ENCODE peak calls at places on chromosomes 2 and 18, in ten cellular contexts. L is mesenchymal stem cell, Q is hepatocyte, M is retina, C is HepG2, I is NCI-H1436, D is mammary epithelial cell, T is pulmonary artery endothelial cell, N is NCI-H460, O is lower leg skin. H is an unnamed sample.

GRCh38 chr2:238067939-238068338 is 7.1 kb downstream of the SCLY start:
- DNase-seq in D (no peak), I (no peak), C (no peak), Q (no peak), M (no peak), L (no peak), T (no peak), O (no peak), N (no peak), H (no peak)

GRCh38 chr18:36899289-36899688 is 70.4 kb downstream of the KIAA1328 start:
- DNase-seq in C (peak), Q (peak), I (no peak), L (no peak), M (no peak), O (no peak), N (peak), D (peak), T (no peak), H (no peak)

GRCh38 chr2:224584111-224584764 is 925 bp downstream of the CUL3 start:
- DNase-seq in I (no peak), T (no peak), M (peak), D (peak), L (peak), O (peak), Q (peak), C (peak), N (no peak), H (peak)

GRCh38 chr2:28544915-28545589 is 49.2 kb downstream of the PLB1 start:
- DNase-seq in N (no peak), Q (peak), C (peak), D (peak), L (no peak), O (no peak), I (no peak), T (no peak), M (no peak), H (peak)

GRCh38 chr2:20050104-20050711 is 1.2 kb downstream of the LAPTM4A start:
- DNase-seq in O (peak), T (peak), N (no peak), Q (peak), L (peak), I (peak), M (no peak), C (peak), D (peak), H (peak)

GRCh38 chr2:240997141-240997855 is 1.1 kb upstream of the SNED1 start:
- DNase-seq in D (no peak), I (no peak), N (no peak), M (no peak), L (no peak), Q (no peak), O (peak), C (peak), T (no peak), H (peak)

GRCh38 chr2:47303341-47304148 is 99.4 kb upstream of the MSH2 start:
- DNase-seq in D (no peak), T (no peak), O (no peak), M (no peak), C (no peak), L (peak), N (no peak), I (no peak), Q (no peak), H (no peak)

GRCh38 chr18:51275712-51276473 is 78.4 kb upstream of the MEX3C start:
- DNase-seq in Q (peak), N (no peak), L (peak), T (no peak), D (no peak), O (no peak), M (no peak), C (no peak), I (no peak), H (no peak)

GRCh38 chr2:216216951-216217903 is 108.1 kb downstream of the XRCC5 start:
- DNase-seq in I (no peak), T (no peak), D (peak), O (no peak), C (peak), M (no peak), Q (no peak), L (peak), N (peak), H (no peak)

GRCh38 chr2:168907940-168908662 is 7.0 kb downstream of the G6PC2 start:
- DNase-seq in D (no peak), I (no peak), L (no peak), O (no peak), N (no peak), C (no peak), Q (no peak), M (no peak), T (no peak), H (no peak)

GRCh38 chr2:96918754-96919550 is 49.1 kb upstream of the SEMA4C start:
- DNase-seq in M (no peak), N (no peak), C (no peak), L (no peak), O (no peak), I (no peak), T (no peak), D (no peak), Q (no peak), H (no peak)

GRCh38 chr2:224645722-224646121 is 60.6 kb upstream of the CUL3 start:
- DNase-seq in I (peak), Q (no peak), T (no peak), D (no peak), M (no peak), O (no peak), N (no peak), C (no peak), L (no peak), H (no peak)

GRCh38 chr18:79940126-79940813 is 11.2 kb downstream of the SLC66A2 start:
- DNase-seq in L (no peak), C (no peak), M (no peak), Q (no peak), O (no peak), N (no peak), I (no peak), D (no peak), T (no peak), H (peak)

GRCh38 chr2:234995332-234996007 is 43.7 kb downstream of the SH3BP4 start:
- DNase-seq in M (peak), L (no peak), N (no peak), C (peak), O (no peak), Q (no peak), I (no peak), D (no peak), T (no peak), H (no peak)

GRCh38 chr2:8003462-8004075 is 678.3 kb upstream of the ID2 start:
- DNase-seq in Q (peak), N (no peak), O (peak), L (peak), I (no peak), M (no peak), C (no peak), D (no peak), T (no peak), H (peak)

GRCh38 chr2:52260904-52261303 is 1229.0 kb upstream of the NRXN1 start:
- DNase-seq in I (peak), N (peak), D (no peak), M (no peak), T (no peak), C (no peak), O (no peak), L (peak), Q (no peak), H (no peak)

GRCh38 chr2:205610437-205610836 is 71.9 kb upstream of the NRP2 start:
- DNase-seq in O (no peak), C (no peak), Q (no peak), N (no peak), L (no peak), I (no peak), T (no peak), D (peak), M (no peak), H (no peak)

GRCh38 chr2:177106212-177106611 is 106.4 kb upstream of the HNRNPA3 start:
- DNase-seq in O (no peak), D (no peak), C (peak), L (no peak), M (no peak), T (no peak), Q (no peak), N (no peak), I (no peak), H (no peak)

GRCh38 chr2:108069515-108070310 is 83.4 kb downstream of the SLC5A7 start:
- DNase-seq in D (no peak), T (no peak), C (peak), M (no peak), I (no peak), L (no peak), N (no peak), Q (no peak), O (no peak), H (no peak)

GRCh38 chr2:184730288-184730687 is 132.0 kb downstream of the ZNF804A start:
- DNase-seq in O (no peak), Q (no peak), L (no peak), N (no peak), C (no peak), T (no peak), M (no peak), D (no peak), I (no peak), H (no peak)

GRCh38 chr2:88081924-88082609 is 14.4 kb downstream of the SMYD1 start:
- DNase-seq in M (no peak), O (no peak), L (no peak), C (no peak), D (no peak), I (no peak), N (no peak), T (no peak), Q (no peak), H (no peak)

GRCh38 chr18:54845788-54846187 is 17.5 kb downstream of the RAB27B start:
- DNase-seq in D (peak), I (no peak), T (no peak), C (no peak), Q (no peak), L (peak), O (no peak), M (no peak), N (no peak), H (no peak)

GRCh38 chr2:88227446-88227845 is 57.3 kb downstream of the THNSL2 start:
- DNase-seq in T (no peak), N (no peak), I (no peak), O (no peak), Q (no peak), M (no peak), D (no peak), C (no peak), L (no peak), H (no peak)

GRCh38 chr2:96556441-96557330 is 20.1 kb downstream of the ARID5A start:
- DNase-seq in N (peak), O (no peak), L (peak), M (no peak), C (peak), I (no peak), T (no peak), Q (peak), D (peak), H (peak)

GRCh38 chr18:49038423-49038822 is 87.7 kb upstream of the SMAD7 start:
- DNase-seq in M (no peak), Q (no peak), T (no peak), N (no peak), I (no peak), C (no peak), L (no peak), D (no peak), O (no peak), H (no peak)

H was measured in mucosa of descending colon.